ENCODE peak calls at places on chromosomes 7 and 10, in nine cellular contexts. One of them, this sample, is unnamed.

GRCh38 chr7:137142376-137142775 is 201.2 kb downstream of the PTN start:
- DNase-seq in fibroblast of pulmonary artery: no peak
- DNase-seq in psoas muscle: no peak
- DNase-seq in IMR-90: peak
- DNase-seq in AG09309: no peak
- DNase-seq in heart right ventricle: no peak
- DNase-seq in heart left ventricle: no peak
- DNase-seq in PC-3: peak
- DNase-seq in bronchial epithelial cell: peak
- DNase-seq in this sample: no peak

GRCh38 chr7:80199072-80199471 is 64.4 kb downstream of the GNAI1 start:
- DNase-seq in fibroblast of pulmonary artery: no peak
- DNase-seq in psoas muscle: no peak
- DNase-seq in IMR-90: no peak
- DNase-seq in AG09309: no peak
- DNase-seq in heart right ventricle: no peak
- DNase-seq in heart left ventricle: no peak
- DNase-seq in PC-3: no peak
- DNase-seq in bronchial epithelial cell: no peak
- DNase-seq in this sample: no peak

GRCh38 chr10:14004536-14004935 is 326.2 kb downstream of the FRMD4A start:
- DNase-seq in fibroblast of pulmonary artery: no peak
- DNase-seq in psoas muscle: no peak
- DNase-seq in IMR-90: peak
- DNase-seq in AG09309: no peak
- DNase-seq in heart right ventricle: no peak
- DNase-seq in heart left ventricle: no peak
- DNase-seq in PC-3: peak
- DNase-seq in bronchial epithelial cell: peak
- DNase-seq in this sample: no peak

GRCh38 chr10:95214793-95215192 is 20.8 kb downstream of the ACSM6 start:
- DNase-seq in fibroblast of pulmonary artery: peak
- DNase-seq in psoas muscle: no peak
- DNase-seq in IMR-90: peak
- DNase-seq in AG09309: no peak
- DNase-seq in heart right ventricle: no peak
- DNase-seq in heart left ventricle: no peak
- DNase-seq in PC-3: peak
- DNase-seq in bronchial epithelial cell: peak
- DNase-seq in this sample: no peak

GRCh38 chr10:77805676-77806075 is 120.9 kb downstream of the DLG5 start:
- DNase-seq in fibroblast of pulmonary artery: no peak
- DNase-seq in psoas muscle: no peak
- DNase-seq in IMR-90: no peak
- DNase-seq in AG09309: no peak
- DNase-seq in heart right ventricle: no peak
- DNase-seq in heart left ventricle: peak
- DNase-seq in PC-3: no peak
- DNase-seq in bronchial epithelial cell: no peak
- DNase-seq in this sample: no peak

GRCh38 chr7:5514440-5515035 is 90.9 kb upstream of the TNRC18 start:
- DNase-seq in fibroblast of pulmonary artery: peak
- DNase-seq in psoas muscle: no peak
- DNase-seq in IMR-90: peak
- DNase-seq in AG09309: no peak
- DNase-seq in heart right ventricle: no peak
- DNase-seq in heart left ventricle: no peak
- DNase-seq in PC-3: peak
- DNase-seq in bronchial epithelial cell: peak
- DNase-seq in this sample: no peak

GRCh38 chr7:112103246-112103645 is 103.0 kb downstream of the DOCK4 start:
- DNase-seq in fibroblast of pulmonary artery: peak
- DNase-seq in psoas muscle: no peak
- DNase-seq in IMR-90: peak
- DNase-seq in AG09309: no peak
- DNase-seq in heart right ventricle: no peak
- DNase-seq in heart left ventricle: no peak
- DNase-seq in PC-3: peak
- DNase-seq in bronchial epithelial cell: peak
- DNase-seq in this sample: peak

GRCh38 chr10:62437696-62438095 is 63.5 kb downstream of the ZNF365 start:
- DNase-seq in fibroblast of pulmonary artery: peak
- DNase-seq in psoas muscle: no peak
- DNase-seq in IMR-90: peak
- DNase-seq in AG09309: peak
- DNase-seq in heart right ventricle: peak
- DNase-seq in heart left ventricle: no peak
- DNase-seq in PC-3: peak
- DNase-seq in bronchial epithelial cell: peak
- DNase-seq in this sample: peak

GRCh38 chr10:17365402-17365801 is 89.0 kb downstream of the ST8SIA6 start:
- DNase-seq in fibroblast of pulmonary artery: no peak
- DNase-seq in psoas muscle: no peak
- DNase-seq in IMR-90: no peak
- DNase-seq in AG09309: no peak
- DNase-seq in heart right ventricle: no peak
- DNase-seq in heart left ventricle: no peak
- DNase-seq in PC-3: no peak
- DNase-seq in bronchial epithelial cell: no peak
- DNase-seq in this sample: no peak

GRCh38 chr10:27485986-27486385 is 18.1 kb upstream of the RAB18 start:
- DNase-seq in fibroblast of pulmonary artery: no peak
- DNase-seq in psoas muscle: no peak
- DNase-seq in IMR-90: no peak
- DNase-seq in AG09309: no peak
- DNase-seq in heart right ventricle: no peak
- DNase-seq in heart left ventricle: no peak
- DNase-seq in PC-3: no peak
- DNase-seq in bronchial epithelial cell: peak
- DNase-seq in this sample: no peak

GRCh38 chr10:127426746-127427145 is 122.4 kb upstream of the NPS start:
- DNase-seq in fibroblast of pulmonary artery: no peak
- DNase-seq in psoas muscle: no peak
- DNase-seq in IMR-90: peak
- DNase-seq in AG09309: no peak
- DNase-seq in heart right ventricle: no peak
- DNase-seq in heart left ventricle: no peak
- DNase-seq in PC-3: no peak
- DNase-seq in bronchial epithelial cell: no peak
- DNase-seq in this sample: no peak

GRCh38 chr7:42080831-42081230 is 156.2 kb downstream of the GLI3 start:
- DNase-seq in fibroblast of pulmonary artery: no peak
- DNase-seq in psoas muscle: no peak
- DNase-seq in IMR-90: peak
- DNase-seq in AG09309: no peak
- DNase-seq in heart right ventricle: no peak
- DNase-seq in heart left ventricle: no peak
- DNase-seq in PC-3: no peak
- DNase-seq in bronchial epithelial cell: no peak
- DNase-seq in this sample: no peak

GRCh38 chr10:4790922-4791321 is 35.1 kb upstream of the AKR1E2 start:
- DNase-seq in fibroblast of pulmonary artery: no peak
- DNase-seq in psoas muscle: no peak
- DNase-seq in IMR-90: no peak
- DNase-seq in AG09309: no peak
- DNase-seq in heart right ventricle: no peak
- DNase-seq in heart left ventricle: no peak
- DNase-seq in PC-3: no peak
- DNase-seq in bronchial epithelial cell: no peak
- DNase-seq in this sample: no peak

GRCh38 chr10:119401671-119402395 is 140.7 kb downstream of the RGS10 start:
- DNase-seq in fibroblast of pulmonary artery: peak
- DNase-seq in psoas muscle: peak
- DNase-seq in IMR-90: peak
- DNase-seq in AG09309: peak
- DNase-seq in heart right ventricle: peak
- DNase-seq in heart left ventricle: peak
- DNase-seq in PC-3: peak
- DNase-seq in bronchial epithelial cell: peak
- DNase-seq in this sample: peak

GRCh38 chr7:25989140-25989705 is 162.8 kb upstream of the NFE2L3 start:
- DNase-seq in fibroblast of pulmonary artery: no peak
- DNase-seq in psoas muscle: no peak
- DNase-seq in IMR-90: no peak
- DNase-seq in AG09309: no peak
- DNase-seq in heart right ventricle: no peak
- DNase-seq in heart left ventricle: no peak
- DNase-seq in PC-3: no peak
- DNase-seq in bronchial epithelial cell: no peak
- DNase-seq in this sample: no peak

GRCh38 chr10:44386546-44387052 is 1.7 kb upstream of the CXCL12 start:
- DNase-seq in fibroblast of pulmonary artery: peak
- DNase-seq in psoas muscle: peak
- DNase-seq in IMR-90: peak
- DNase-seq in AG09309: no peak
- DNase-seq in heart right ventricle: peak
- DNase-seq in heart left ventricle: peak
- DNase-seq in PC-3: peak
- DNase-seq in bronchial epithelial cell: no peak
- DNase-seq in this sample: peak

GRCh38 chr7:32616625-32617024 is 121.3 kb downstream of the AVL9 start:
- DNase-seq in fibroblast of pulmonary artery: peak
- DNase-seq in psoas muscle: peak
- DNase-seq in IMR-90: peak
- DNase-seq in AG09309: peak
- DNase-seq in heart right ventricle: peak
- DNase-seq in heart left ventricle: peak
- DNase-seq in PC-3: peak
- DNase-seq in bronchial epithelial cell: peak
- DNase-seq in this sample: peak

GRCh38 chr10:50582766-50583762 is 40.7 kb downstream of the SGMS1 start:
- DNase-seq in fibroblast of pulmonary artery: no peak
- DNase-seq in psoas muscle: no peak
- DNase-seq in IMR-90: peak
- DNase-seq in AG09309: no peak
- DNase-seq in heart right ventricle: no peak
- DNase-seq in heart left ventricle: no peak
- DNase-seq in PC-3: peak
- DNase-seq in bronchial epithelial cell: peak
- DNase-seq in this sample: no peak

GRCh38 chr7:130141858-130142653 is 63.1 kb downstream of the TMEM209 start:
- DNase-seq in fibroblast of pulmonary artery: no peak
- DNase-seq in psoas muscle: no peak
- DNase-seq in IMR-90: no peak
- DNase-seq in AG09309: no peak
- DNase-seq in heart right ventricle: no peak
- DNase-seq in heart left ventricle: peak
- DNase-seq in PC-3: no peak
- DNase-seq in bronchial epithelial cell: no peak
- DNase-seq in this sample: no peak
- TF ChIP-seq CTCF in fibroblast of pulmonary artery: no peak
- TF ChIP-seq CTCF in psoas muscle: no peak
- TF ChIP-seq CTCF in IMR-90: no peak
- TF ChIP-seq CTCF in AG09309: no peak
- TF ChIP-seq CTCF in heart right ventricle: no peak
- TF ChIP-seq CTCF in heart left ventricle: no peak
- TF ChIP-seq CTCF in PC-3: no peak
- TF ChIP-seq CTCF in bronchial epithelial cell: no peak
- TF ChIP-seq CTCF in this sample: no peak

GRCh38 chr7:15675379-15675778 is 11.1 kb downstream of the MEOX2 start:
- DNase-seq in fibroblast of pulmonary artery: no peak
- DNase-seq in psoas muscle: no peak
- DNase-seq in IMR-90: no peak
- DNase-seq in AG09309: no peak
- DNase-seq in heart right ventricle: no peak
- DNase-seq in heart left ventricle: no peak
- DNase-seq in PC-3: no peak
- DNase-seq in bronchial epithelial cell: no peak
- DNase-seq in this sample: no peak
- H3K4me3 ChIP-seq in fibroblast of pulmonary artery: no peak
- H3K4me3 ChIP-seq in psoas muscle: no peak
- H3K4me3 ChIP-seq in IMR-90: no peak
- H3K4me3 ChIP-seq in AG09309: no peak
- H3K4me3 ChIP-seq in heart right ventricle: no peak
- H3K4me3 ChIP-seq in heart left ventricle: no peak
- H3K4me3 ChIP-seq in PC-3: no peak
- H3K4me3 ChIP-seq in bronchial epithelial cell: no peak
- H3K4me3 ChIP-seq in this sample: no peak

GRCh38 chr7:28296571-28297483 is 115.5 kb upstream of the CREB5 start:
- DNase-seq in fibroblast of pulmonary artery: peak
- DNase-seq in psoas muscle: peak
- DNase-seq in IMR-90: peak
- DNase-seq in AG09309: no peak
- DNase-seq in heart right ventricle: no peak
- DNase-seq in heart left ventricle: no peak
- DNase-seq in PC-3: peak
- DNase-seq in bronchial epithelial cell: peak
- DNase-seq in this sample: no peak
- TF ChIP-seq CTCF in fibroblast of pulmonary artery: peak
- TF ChIP-seq CTCF in psoas muscle: peak
- TF ChIP-seq CTCF in IMR-90: peak
- TF ChIP-seq CTCF in AG09309: peak
- TF ChIP-seq CTCF in heart right ventricle: peak
- TF ChIP-seq CTCF in heart left ventricle: peak
- TF ChIP-seq CTCF in PC-3: peak
- TF ChIP-seq CTCF in bronchial epithelial cell: peak
- TF ChIP-seq CTCF in this sample: peak

GRCh38 chr10:15860692-15861201 is 440 bp upstream of the MINDY3 start:
- DNase-seq in fibroblast of pulmonary artery: no peak
- DNase-seq in psoas muscle: no peak
- DNase-seq in IMR-90: no peak
- DNase-seq in AG09309: no peak
- DNase-seq in heart right ventricle: no peak
- DNase-seq in heart left ventricle: no peak
- DNase-seq in PC-3: no peak
- DNase-seq in bronchial epithelial cell: no peak
- DNase-seq in this sample: no peak

GRCh38 chr10:15859865-15860691 is at the start of gene MINDY3:
- DNase-seq in fibroblast of pulmonary artery: peak
- DNase-seq in psoas muscle: peak
- DNase-seq in IMR-90: peak
- DNase-seq in AG09309: no peak
- DNase-seq in heart right ventricle: peak
- DNase-seq in heart left ventricle: peak
- DNase-seq in PC-3: peak
- DNase-seq in bronchial epithelial cell: peak
- DNase-seq in this sample: peak

GRCh38 chr10:15859531-15859864 is 809 bp downstream of the MINDY3 start:
- DNase-seq in fibroblast of pulmonary artery: no peak
- DNase-seq in psoas muscle: no peak
- DNase-seq in IMR-90: no peak
- DNase-seq in AG09309: no peak
- DNase-seq in heart right ventricle: no peak
- DNase-seq in heart left ventricle: no peak
- DNase-seq in PC-3: no peak
- DNase-seq in bronchial epithelial cell: no peak
- DNase-seq in this sample: no peak

GRCh38 chr10:15857001-15857608 is 3.2 kb downstream of the MINDY3 start:
- DNase-seq in fibroblast of pulmonary artery: no peak
- DNase-seq in psoas muscle: no peak
- DNase-seq in IMR-90: no peak
- DNase-seq in AG09309: no peak
- DNase-seq in heart right ventricle: no peak
- DNase-seq in heart left ventricle: no peak
- DNase-seq in PC-3: peak
- DNase-seq in bronchial epithelial cell: peak
- DNase-seq in this sample: no peak

DNA sequence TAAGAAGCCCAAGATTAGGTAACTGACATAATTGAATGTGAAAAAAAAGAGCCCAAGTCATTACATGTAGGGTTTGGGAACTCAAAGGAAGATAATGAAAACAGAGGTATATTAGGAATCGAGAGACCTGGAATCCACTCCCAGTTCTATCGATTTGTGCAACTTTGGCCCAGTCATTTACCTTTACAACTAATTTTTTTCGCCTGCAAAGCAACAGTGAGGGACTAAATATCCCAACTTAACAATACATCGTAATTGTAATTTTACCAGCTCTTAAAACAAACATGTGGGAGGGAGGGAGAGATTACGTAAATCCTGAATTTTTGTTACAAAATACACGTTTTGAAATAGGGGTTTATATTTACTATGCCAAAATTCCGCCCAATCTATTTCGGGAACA is 1.4 kb downstream of the MINDY3 start:
- DNase-seq in fibroblast of pulmonary artery: no peak
- DNase-seq in psoas muscle: no peak
- DNase-seq in IMR-90: no peak
- DNase-seq in AG09309: no peak
- DNase-seq in heart right ventricle: no peak
- DNase-seq in heart left ventricle: no peak
- DNase-seq in PC-3: no peak
- DNase-seq in bronchial epithelial cell: no peak
- DNase-seq in this sample: no peak
- H3K4me3 ChIP-seq in fibroblast of pulmonary artery: peak
- H3K4me3 ChIP-seq in psoas muscle: peak
- H3K4me3 ChIP-seq in IMR-90: no peak
- H3K4me3 ChIP-seq in AG09309: peak
- H3K4me3 ChIP-seq in heart right ventricle: peak
- H3K4me3 ChIP-seq in heart left ventricle: peak
- H3K4me3 ChIP-seq in PC-3: peak
- H3K4me3 ChIP-seq in bronchial epithelial cell: no peak
- H3K4me3 ChIP-seq in this sample: peak

This sample was measured in astrocyte of the cerebellum.